ENCODE peak calls at places on chromosome 12, in six cellular contexts. S is kidney, A is stomach, O is A549, W is fibroblast of lung, X is aorta. Y is an unnamed sample.

GRCh38 chr12:49389092-49389703 is 21.9 kb downstream of the SPATS2 start:
- DNase-seq in S (peak), A (peak), O (no peak), W (no peak), X (no peak), Y (peak)

GRCh38 chr12:125244338-125244737 is 179.1 kb downstream of the AACS start:
- DNase-seq in S (no peak), A (no peak), O (no peak), W (no peak), X (no peak), Y (no peak)

GRCh38 chr12:33575346-33575745 is 135.7 kb upstream of the SYT10 start:
- DNase-seq in S (no peak), A (no peak), O (no peak), W (no peak), X (no peak), Y (no peak)

GRCh38 chr12:115354007-115354452 is 670.1 kb upstream of the TBX3 start:
- DNase-seq in S (no peak), A (peak), O (peak), W (peak), X (peak), Y (no peak)

GRCh38 chr12:130916251-130916911 is 37.3 kb upstream of the ADGRD1 start:
- DNase-seq in S (no peak), A (peak), O (peak), W (peak), X (peak), Y (peak)

GRCh38 chr12:100503228-100503628 is 29.6 kb downstream of the NR1H4 start:
- DNase-seq in S (no peak), A (no peak), O (no peak), W (no peak), X (no peak), Y (no peak)

GRCh38 chr12:122064034-122064777 is 14.3 kb upstream of the MLXIP start:
- DNase-seq in S (peak), A (peak), O (peak), W (peak), X (peak), Y (peak)

GRCh38 chr12:96104566-96104965 is 69.2 kb upstream of the LTA4H start:
- DNase-seq in S (no peak), A (no peak), O (no peak), W (no peak), X (no peak), Y (no peak)

GRCh38 chr12:50825372-50825838 is 17.3 kb upstream of the TMPRSS12 start:
- DNase-seq in S (no peak), A (no peak), O (peak), W (peak), X (no peak), Y (no peak)

GRCh38 chr12:4214912-4215861 is 58.4 kb upstream of the CCND2 start:
- DNase-seq in S (no peak), A (peak), O (no peak), W (no peak), X (no peak), Y (peak)

GRCh38 chr12:108519558-108519957 is 4.5 kb downstream of the FICD start:
- DNase-seq in S (no peak), A (no peak), O (no peak), W (no peak), X (no peak), Y (no peak)

GRCh38 chr12:57815177-57816000 is 3.1 kb downstream of the AVIL start:
- DNase-seq in S (no peak), A (no peak), O (no peak), W (no peak), X (no peak), Y (peak)

GRCh38 chr12:18461738-18462137 is 200.4 kb downstream of the PIK3C2G start:
- DNase-seq in S (no peak), A (no peak), O (no peak), W (no peak), X (no peak), Y (no peak)

GRCh38 chr12:49055978-49056754 is 4.4 kb downstream of the KMT2D start:
- DNase-seq in S (peak), A (peak), O (peak), W (peak), X (no peak), Y (no peak)

GRCh38 chr12:9337656-9338055 is 129.5 kb upstream of the PZP start:
- DNase-seq in S (no peak), A (no peak), O (no peak), W (no peak), X (no peak), Y (no peak)

GRCh38 chr12:69851976-69852375 is 26.9 kb downstream of the MYRFL start:
- DNase-seq in S (no peak), A (no peak), O (no peak), W (peak), X (no peak), Y (no peak)

GRCh38 chr12:68048648-68049297 is 59.5 kb downstream of the IFNG-AS1 start:
- DNase-seq in S (no peak), A (no peak), O (no peak), W (no peak), X (no peak), Y (no peak)

GRCh38 chr12:47864646-47865235 is 40.1 kb downstream of the VDR start:
- DNase-seq in S (no peak), A (no peak), O (no peak), W (no peak), X (no peak), Y (peak)

GRCh38 chr12:1799882-1800645 is 20.3 kb upstream of the LRTM2 start:
- DNase-seq in S (peak), A (no peak), O (no peak), W (no peak), X (peak), Y (peak)

GRCh38 chr12:96878704-96879103 is 28.4 kb upstream of the NEDD1 start:
- DNase-seq in S (no peak), A (no peak), O (no peak), W (peak), X (no peak), Y (no peak)

GRCh38 chr12:82034769-82035168 is 275.6 kb upstream of the PPFIA2 start:
- DNase-seq in S (no peak), A (no peak), O (no peak), W (no peak), X (no peak), Y (no peak)

GRCh38 chr12:108257004-108257403 is 82.1 kb downstream of the CMKLR1 start:
- DNase-seq in S (no peak), A (no peak), O (no peak), W (no peak), X (no peak), Y (no peak)

GRCh38 chr12:43551971-43552559 is at the start of gene ADAMTS20:
- DNase-seq in S (peak), A (no peak), O (no peak), W (peak), X (peak), Y (no peak)

GRCh38 chr12:6758511-6758910 is 5.6 kb upstream of the MLF2 start:
- DNase-seq in S (no peak), A (no peak), O (no peak), W (no peak), X (no peak), Y (no peak)
- H3K27ac ChIP-seq in S (no peak), A (no peak), O (peak), W (no peak), X (no peak), Y (no peak)

DNA sequence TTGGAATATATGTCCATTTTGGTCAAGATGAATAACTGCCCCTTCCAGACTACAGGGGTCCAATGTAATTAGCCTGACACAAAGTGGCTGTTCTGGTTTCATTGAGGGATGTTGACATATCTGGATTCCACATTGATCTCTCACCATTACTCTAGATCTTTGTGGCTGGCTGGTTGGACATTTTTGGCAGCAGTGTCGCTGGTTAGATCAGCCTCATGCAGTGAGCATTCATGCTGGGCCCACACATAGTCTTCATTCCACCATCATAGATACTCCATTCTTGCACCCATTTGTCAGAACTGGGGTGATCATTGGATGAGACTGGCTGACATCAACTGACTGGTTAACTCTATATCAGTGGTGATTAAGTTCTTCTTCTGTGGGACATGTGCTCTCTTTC is 74.4 kb downstream of the MGST1 start:
- DNase-seq in S (no peak), A (no peak), O (no peak), W (peak), X (no peak), Y (no peak)
- H3K4me3 ChIP-seq in S (no peak), A (no peak), O (no peak), W (no peak), X (no peak), Y (no peak)

GRCh38 chr12:111785651-111786050 is 18.9 kb downstream of the ALDH2 start:
- DNase-seq in S (no peak), A (no peak), O (no peak), W (no peak), X (no peak), Y (no peak)
- H3K27ac ChIP-seq in S (no peak), A (peak), O (no peak), W (no peak), X (no peak), Y (no peak)

GRCh38 chr12:78863482-78864427 is 819 bp upstream of the SYT1 start:
- DNase-seq in S (peak), A (no peak), O (peak), W (peak), X (peak), Y (peak)
- H3K4me3 ChIP-seq in S (peak), A (peak), O (peak), W (peak), X (peak), Y (peak)

GRCh38 chr12:123997908-123998307 is 24.9 kb downstream of the ZNF664 start:
- DNase-seq in S (no peak), A (no peak), O (no peak), W (no peak), X (no peak), Y (no peak)

GRCh38 chr12:124000111-124000510 is 27.1 kb downstream of the ZNF664 start:
- DNase-seq in S (no peak), A (no peak), O (no peak), W (no peak), X (no peak), Y (no peak)

GRCh38 chr12:123998960-123999359 is 25.9 kb downstream of the ZNF664 start:
- DNase-seq in S (no peak), A (no peak), O (no peak), W (no peak), X (no peak), Y (no peak)

GRCh38 chr12:123997033-123997822 is 24.2 kb downstream of the ZNF664 start:
- DNase-seq in S (no peak), A (no peak), O (no peak), W (no peak), X (no peak), Y (no peak)

GRCh38 chr12:123998344-123998941 is 25.4 kb downstream of the ZNF664 start:
- DNase-seq in S (no peak), A (no peak), O (no peak), W (peak), X (no peak), Y (no peak)
- H3K27ac ChIP-seq in S (no peak), A (no peak), O (no peak), W (no peak), X (no peak), Y (no peak)

GRCh38 chr12:65881965-65882413 is 57.7 kb downstream of the HMGA2 start:
- DNase-seq in S (peak), A (peak), O (no peak), W (peak), X (peak), Y (peak)
- H3K4me3 ChIP-seq in S (peak), A (peak), O (no peak), W (peak), X (peak), Y (peak)

GRCh38 chr12:91108196-91108595 is 3.1 kb downstream of the LUM start:
- DNase-seq in S (no peak), A (no peak), O (no peak), W (no peak), X (no peak), Y (no peak)
- H3K27ac ChIP-seq in S (no peak), A (no peak), O (no peak), W (no peak), X (no peak), Y (no peak)

DNA sequence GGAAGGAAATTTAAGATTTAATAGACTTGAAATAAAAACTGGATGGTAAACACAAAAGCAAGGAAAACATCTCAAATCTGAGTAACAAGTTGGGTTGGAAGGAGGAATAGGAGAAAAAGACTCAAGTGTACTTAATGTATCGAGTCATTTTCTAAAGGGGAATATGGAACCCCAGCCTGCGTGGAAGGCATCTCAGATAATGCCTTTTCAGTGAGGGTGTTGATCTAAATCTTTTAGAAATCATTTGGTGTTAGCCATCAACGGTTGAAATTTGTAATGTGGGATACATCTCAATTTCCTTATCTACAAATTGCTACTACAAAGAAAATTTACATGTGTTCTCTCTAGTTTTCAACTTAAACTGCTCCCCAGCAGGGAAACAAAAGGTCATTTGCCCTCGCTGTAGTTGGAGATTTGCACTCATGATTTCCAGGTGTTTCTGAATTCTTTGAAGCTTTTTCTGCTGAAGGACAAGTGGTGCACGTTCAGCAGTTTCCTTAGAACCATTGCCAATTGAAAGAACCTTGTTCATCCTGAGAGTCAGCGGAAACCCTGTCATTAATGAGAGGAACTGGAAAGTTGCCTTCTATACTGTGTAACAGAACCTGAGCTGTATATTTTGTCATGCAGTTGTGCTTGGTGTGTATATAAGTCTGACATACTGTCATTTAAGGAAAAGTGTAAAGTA is 2.2 kb downstream of the PCBP2 start:
- DNase-seq in S (no peak), A (no peak), O (no peak), W (no peak), X (no peak), Y (no peak)
- H3K4me3 ChIP-seq in S (peak), A (no peak), O (peak), W (peak), X (no peak), Y (peak)

DNA sequence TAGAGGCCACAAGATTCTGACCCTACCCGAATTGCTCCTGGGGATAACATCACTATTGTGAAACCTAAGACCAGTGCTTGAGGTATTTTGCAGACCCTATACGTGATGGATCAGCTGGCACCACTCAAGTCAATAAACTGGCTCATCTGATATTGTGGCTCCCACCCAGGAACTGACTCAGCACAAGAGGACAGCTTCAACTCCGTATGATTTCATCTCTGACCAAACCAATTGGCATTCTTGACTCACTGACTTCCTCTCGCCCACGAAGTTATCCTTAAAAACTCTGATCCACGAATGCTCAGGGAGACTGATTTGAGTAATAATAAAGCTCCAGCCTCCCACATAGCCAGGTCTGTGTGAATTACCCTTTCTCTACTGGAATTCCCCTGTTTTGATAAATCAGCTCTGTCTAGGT is 1036.1 kb upstream of the TMEM132C start:
- DNase-seq in S (no peak), A (no peak), O (no peak), W (peak), X (no peak), Y (no peak)
- H3K27ac ChIP-seq in S (no peak), A (no peak), O (no peak), W (peak), X (no peak), Y (no peak)

GRCh38 chr12:7638764-7639570 is 26.7 kb downstream of the APOBEC1 start:
- DNase-seq in S (peak), A (peak), O (peak), W (peak), X (peak), Y (peak)
- H3K4me3 ChIP-seq in S (peak), A (peak), O (no peak), W (peak), X (no peak), Y (peak)